ENCODE peak calls at places on chromosomes 11 and 22, in ten cellular contexts. D is ascending aorta; X is OCI-LY7; S is EL; H is SJSA1; Z is activated effector memory CD4-positive, alpha-beta T cell treated with Interleukin-2 at 50 U/mL for 16 hours; E is psoas muscle; P is non-pigmented ciliary epithelial cell; U is sciatic nerve; A is HEK293T. K is an unnamed sample.

GRCh38 chr11:64048042-64048854 is 12.5 kb downstream of the FLRT1 start:
- DNase-seq in D (no peak), X (no peak), S (no peak), H (no peak), Z (no peak), E (no peak), P (no peak), U (peak; percentile 81), A (no peak), K (no peak)

GRCh38 chr22:25780673-25781072 is 38.7 kb downstream of the MYO18B start:
- DNase-seq in D (no peak), X (no peak), S (no peak), H (no peak), Z (no peak), E (no peak), P (no peak), U (no peak), A (no peak), K (no peak)

GRCh38 chr22:44186737-44187136 is 6.0 kb downstream of the PARVG start:
- DNase-seq in D (no peak), X (no peak), S (no peak), H (no peak), Z (no peak), E (no peak), P (no peak), U (peak; percentile 36), A (no peak), K (no peak)

GRCh38 chr11:111440416-111441205 is 61.5 kb upstream of the POU2AF1 start:
- DNase-seq in D (no peak), X (no peak), S (no peak), H (no peak), Z (no peak), E (no peak), P (no peak), U (no peak), A (no peak), K (no peak)

GRCh38 chr11:107538239-107538638 is 27.3 kb downstream of the ALKBH8 start:
- DNase-seq in D (no peak), X (no peak), S (no peak), H (no peak), Z (no peak), E (no peak), P (no peak), U (no peak), A (no peak), K (no peak)

GRCh38 chr22:40421082-40421350 is 50.6 kb downstream of the SGSM3 start:
- DNase-seq in D (no peak), X (no peak), S (no peak), H (no peak), Z (no peak), E (no peak), P (no peak), U (no peak), A (no peak), K (no peak)

GRCh38 chr22:19689408-19689807 is 24.9 kb upstream of the SEPTIN5 start:
- DNase-seq in D (peak; percentile 46), X (no peak), S (no peak), H (peak; percentile 33), Z (no peak), E (no peak), P (no peak), U (no peak), A (no peak), K (no peak)

GRCh38 chr11:67272327-67273259 is 6.3 kb downstream of the GRK2 start:
- DNase-seq in D (peak; percentile 64), X (peak; percentile 65), S (no peak), H (no peak), Z (no peak), E (no peak), P (no peak), U (peak; percentile 57), A (no peak), K (no peak)

GRCh38 chr22:30399718-30400117 is 2.9 kb downstream of the SEC14L2 start:
- DNase-seq in D (no peak), X (no peak), S (no peak), H (no peak), Z (no peak), E (no peak), P (no peak), U (no peak), A (no peak), K (no peak)

GRCh38 chr11:95693298-95693697 is 96.3 kb downstream of the FAM76B start:
- DNase-seq in D (no peak), X (no peak), S (no peak), H (no peak), Z (no peak), E (no peak), P (no peak), U (no peak), A (no peak), K (no peak)

GRCh38 chr11:94767701-94768601 is at the start of gene AMOTL1:
- DNase-seq in D (peak; percentile 96), X (no peak), S (peak; percentile 92), H (peak; percentile 86), Z (no peak), E (peak; percentile 94), P (no peak), U (peak; percentile 94), A (peak; percentile 87), K (peak; percentile 75)

GRCh38 chr11:131037873-131038272 is 121.6 kb upstream of the SNX19 start:
- DNase-seq in D (no peak), X (no peak), S (no peak), H (no peak), Z (no peak), E (no peak), P (no peak), U (no peak), A (no peak), K (no peak)

GRCh38 chr11:27208846-27209245 is 154.2 kb downstream of the CCDC34 start:
- DNase-seq in D (no peak), X (no peak), S (no peak), H (no peak), Z (no peak), E (no peak), P (no peak), U (no peak), A (no peak), K (no peak)

GRCh38 chr11:60762851-60763691 is 6.4 kb downstream of the MS4A15 start:
- DNase-seq in D (no peak), X (peak; percentile 39), S (no peak), H (no peak), Z (no peak), E (no peak), P (no peak), U (no peak), A (no peak), K (no peak)

GRCh38 chr22:43825651-43826050 is 13.5 kb upstream of the EFCAB6 start:
- DNase-seq in D (no peak), X (no peak), S (no peak), H (no peak), Z (no peak), E (no peak), P (no peak), U (peak; percentile 23), A (no peak), K (no peak)

GRCh38 chr11:625636-626319 is 1.0 kb upstream of the CDHR5 start:
- DNase-seq in D (no peak), X (no peak), S (no peak), H (no peak), Z (no peak), E (no peak), P (no peak), U (no peak), A (no peak), K (no peak)

GRCh38 chr11:49302360-49302759 is 94.0 kb upstream of the FOLH1 start:
- DNase-seq in D (no peak), X (no peak), S (no peak), H (no peak), Z (no peak), E (no peak), P (no peak), U (no peak), A (no peak), K (no peak)

GRCh38 chr11:118167906-118168305 is 8.5 kb downstream of the SCN2B start:
- DNase-seq in D (no peak), X (no peak), S (no peak), H (no peak), Z (no peak), E (no peak), P (no peak), U (no peak), A (no peak), K (no peak)

GRCh38 chr11:69127091-69127850 is 28.5 kb upstream of the SMIM38 start:
- DNase-seq in D (peak; percentile 82), X (no peak), S (no peak), H (no peak), Z (no peak), E (no peak), P (no peak), U (no peak), A (no peak), K (no peak)

GRCh38 chr11:129447654-129448239 is 72.1 kb downstream of the BARX2 start:
- DNase-seq in D (no peak), X (no peak), S (no peak), H (no peak), Z (no peak), E (no peak), P (no peak), U (no peak), A (no peak), K (no peak)

GRCh38 chr11:29328961-29329441 is 687.8 kb downstream of the KCNA4 start:
- DNase-seq in D (no peak), X (peak; percentile 19), S (peak; percentile 81), H (no peak), Z (no peak), E (no peak), P (peak; percentile 80), U (no peak), A (peak; percentile 12), K (peak; percentile 66)

GRCh38 chr22:24380220-24381218 is 46.9 kb upstream of the ADORA2A start:
- DNase-seq in D (no peak), X (no peak), S (no peak), H (no peak), Z (no peak), E (no peak), P (no peak), U (no peak), A (no peak), K (no peak)

GRCh38 chr11:94652735-94653284 is 85.6 kb downstream of the PIWIL4 start:
- DNase-seq in D (no peak), X (no peak), S (no peak), H (no peak), Z (no peak), E (no peak), P (no peak), U (no peak), A (no peak), K (no peak)

GRCh38 chr22:44325718-44326548 is 13.2 kb upstream of the SHISAL1 start:
- DNase-seq in D (no peak), X (no peak), S (peak; percentile 49), H (no peak), Z (no peak), E (no peak), P (no peak), U (no peak), A (no peak), K (peak; percentile 5)

GRCh38 chr22:45977003-45977395 is at the start of gene WNT7B:
- DNase-seq in D (no peak), X (no peak), S (no peak), H (no peak), Z (no peak), E (no peak), P (no peak), U (no peak), A (no peak), K (no peak)

GRCh38 chr11:9775393-9775780 is 111.5 kb downstream of the SWAP70 start:
- DNase-seq in D (no peak), X (no peak), S (no peak), H (no peak), Z (no peak), E (no peak), P (no peak), U (no peak), A (no peak), K (no peak)

GRCh38 chr11:128819198-128819597 is 47.9 kb downstream of the KCNJ1 start:
- DNase-seq in D (no peak), X (no peak), S (no peak), H (no peak), Z (no peak), E (no peak), P (no peak), U (no peak), A (no peak), K (no peak)

GRCh38 chr22:24555496-24556253 is at the start of gene SNRPD3:
- DNase-seq in D (peak; percentile 96), X (peak; percentile 93), S (peak; percentile 94), H (peak; percentile 94), Z (peak; percentile 87), E (peak; percentile 93), P (peak; percentile 60), U (peak; percentile 95), A (peak; percentile 90), K (peak; percentile 91)